ENCODE peak calls at places on chromosomes 5 and 9, in four cellular contexts. U is HepG2, F is K562, L is GM12878. M is an unnamed sample.

GRCh38 chr9:88991066-88992030 is at the start of gene S1PR3:
- DNase-seq in U (no peak), F (peak), L (no peak), M (peak)

GRCh38 chr5:11497651-11498050 is 406.6 kb downstream of the CTNND2 start:
- DNase-seq in L (no peak), U (no peak), F (no peak), M (no peak)

GRCh38 chr5:57383093-57383861 is 99.3 kb downstream of the ACTBL2 start:
- DNase-seq in U (peak), L (no peak), F (peak), M (peak)

GRCh38 chr5:9534881-9535517 is 10.9 kb downstream of the SEMA5A start:
- DNase-seq in F (no peak), U (no peak), L (no peak), M (no peak)

GRCh38 chr9:79570449-79571308 is 1.1 kb upstream of the TLE4 start:
- DNase-seq in L (no peak), U (no peak), F (peak), M (peak)

GRCh38 chr5:40687316-40687715 is 7.6 kb downstream of the PTGER4 start:
- DNase-seq in F (no peak), L (no peak), U (no peak), M (no peak)

GRCh38 chr9:98926016-98926415 is 17.7 kb upstream of the COL15A1 start:
- DNase-seq in F (no peak), U (no peak), L (no peak), M (no peak)

GRCh38 chr5:39892708-39893107 is 467.9 kb upstream of the DAB2 start:
- DNase-seq in U (no peak), F (no peak), L (no peak), M (no peak)

GRCh38 chr9:128384801-128385492 is 13.8 kb downstream of the URM1 start:
- DNase-seq in L (no peak), U (no peak), F (no peak), M (no peak)

GRCh38 chr9:34437006-34437925 is 21.1 kb downstream of the FAM219A start:
- DNase-seq in F (peak), U (peak), L (peak), M (peak)

GRCh38 chr5:111364992-111365391 is 140.8 kb downstream of the CAMK4 start:
- DNase-seq in L (no peak), F (no peak), U (no peak), M (no peak)

GRCh38 chr9:132125944-132126720 is 35.7 kb upstream of the NTNG2 start:
- DNase-seq in F (no peak), U (no peak), L (no peak), M (no peak)

GRCh38 chr9:124946167-124946566 is 5.3 kb upstream of the GOLGA1 start:
- DNase-seq in F (no peak), L (no peak), U (no peak), M (no peak)

GRCh38 chr9:35733109-35733541 is 659 bp downstream of the CREB3 start:
- DNase-seq in U (peak), L (no peak), F (peak), M (peak)

GRCh38 chr9:121599186-121599871 is 52.1 kb upstream of the DAB2IP start:
- DNase-seq in U (peak), F (no peak), L (no peak), M (peak)

GRCh38 chr9:5025416-5025815 is 40.3 kb downstream of the JAK2 start:
- DNase-seq in F (no peak), U (no peak), L (no peak), M (no peak)

GRCh38 chr9:134057311-134057665 is 10.5 kb downstream of the BRD3 start:
- DNase-seq in U (no peak), L (no peak), F (no peak), M (no peak)

GRCh38 chr9:110050925-110051355 is 157.0 kb downstream of the C9orf152 start:
- DNase-seq in U (no peak), L (no peak), F (no peak), M (no peak)

GRCh38 chr5:38249286-38249685 is 9.1 kb upstream of the EGFLAM start:
- DNase-seq in U (no peak), L (no peak), F (no peak), M (no peak)

GRCh38 chr5:38250752-38251448 is 7.5 kb upstream of the EGFLAM start:
- DNase-seq in L (no peak), F (no peak), U (no peak), M (no peak)

GRCh38 chr5:38253759-38254158 is 4.6 kb upstream of the EGFLAM start:
- DNase-seq in F (no peak), U (no peak), L (no peak), M (no peak)

DNA sequence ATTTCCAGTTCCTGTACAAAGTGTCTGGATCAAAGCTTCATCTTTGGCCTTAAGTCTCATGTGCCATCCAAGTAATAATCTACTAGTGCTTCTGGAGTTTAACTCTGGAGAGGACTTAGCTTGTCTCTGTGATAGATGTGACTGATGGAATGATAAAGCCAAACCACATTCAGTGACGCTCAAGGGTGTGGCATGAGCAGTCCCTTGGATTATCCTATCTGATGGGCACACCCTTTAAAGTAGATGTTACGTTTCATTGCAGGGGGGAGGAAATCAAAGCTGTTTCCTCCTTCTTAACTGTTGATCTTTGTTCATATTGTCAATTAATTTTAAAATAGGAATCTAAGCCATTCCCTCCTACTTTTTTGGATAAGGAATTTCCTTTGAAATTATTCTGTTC is 8.5 kb upstream of the EGFLAM start:
- DNase-seq in U (no peak), F (no peak), L (no peak), M (no peak)
- TF ChIP-seq TARDBP in U (no peak), F (no peak), L (no peak), M (no peak)

GRCh38 chr5:106331415-106331814 is 1339.3 kb downstream of the EFNA5 start:
- DNase-seq in L (no peak), F (no peak), U (no peak), M (no peak)
- TF ChIP-seq SP1 in L (no peak), F (no peak), U (no peak), M (no peak)

DNA sequence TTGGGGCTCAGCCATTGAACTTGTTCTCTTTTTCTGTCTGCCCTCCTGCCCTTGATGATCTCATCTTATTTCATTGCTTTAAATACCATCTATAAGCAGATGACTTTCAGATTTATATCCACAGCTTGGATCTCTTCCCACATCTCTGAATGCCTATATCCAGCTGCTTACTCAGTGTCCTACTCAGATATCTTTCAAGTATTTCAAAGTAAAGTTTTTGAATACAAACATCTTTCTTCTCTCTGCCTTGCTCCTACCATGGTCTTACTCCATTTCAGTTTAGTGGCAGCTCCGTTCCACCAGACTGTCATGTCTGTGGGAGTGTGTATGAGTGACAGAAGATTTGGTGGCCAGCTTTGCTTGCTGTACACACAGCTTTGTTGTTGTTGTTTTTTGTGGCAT is 59.7 kb downstream of the ERBIN start:
- DNase-seq in U (no peak), L (no peak), F (no peak), M (no peak)
- TF ChIP-seq TARDBP in U (no peak), L (no peak), F (no peak), M (no peak)

GRCh38 chr5:157269165-157269671 is 3.3 kb downstream of the CYFIP2 start:
- DNase-seq in L (no peak), F (no peak), U (no peak), M (no peak)

GRCh38 chr5:157266286-157267007 is 524 bp downstream of the CYFIP2 start:
- DNase-seq in L (no peak), U (no peak), F (no peak), M (no peak)

GRCh38 chr5:157269763-157270272 is 3.9 kb downstream of the CYFIP2 start:
- DNase-seq in U (no peak), L (no peak), F (no peak), M (no peak)

GRCh38 chr5:157267025-157267424 is 1.1 kb downstream of the CYFIP2 start:
- DNase-seq in L (no peak), U (no peak), F (no peak), M (no peak)

GRCh38 chr5:157267766-157268480 is 2.0 kb downstream of the CYFIP2 start:
- DNase-seq in L (no peak), U (no peak), F (no peak), M (no peak)
- TF ChIP-seq SP1 in L (no peak), U (no peak), F (no peak), M (no peak)

GRCh38 chr9:4009006-4009511 is 290.8 kb downstream of the GLIS3 start:
- DNase-seq in F (no peak), U (no peak), L (no peak), M (no peak)
- TF ChIP-seq TARDBP in F (no peak), U (no peak), L (no peak), M (no peak)

DNA sequence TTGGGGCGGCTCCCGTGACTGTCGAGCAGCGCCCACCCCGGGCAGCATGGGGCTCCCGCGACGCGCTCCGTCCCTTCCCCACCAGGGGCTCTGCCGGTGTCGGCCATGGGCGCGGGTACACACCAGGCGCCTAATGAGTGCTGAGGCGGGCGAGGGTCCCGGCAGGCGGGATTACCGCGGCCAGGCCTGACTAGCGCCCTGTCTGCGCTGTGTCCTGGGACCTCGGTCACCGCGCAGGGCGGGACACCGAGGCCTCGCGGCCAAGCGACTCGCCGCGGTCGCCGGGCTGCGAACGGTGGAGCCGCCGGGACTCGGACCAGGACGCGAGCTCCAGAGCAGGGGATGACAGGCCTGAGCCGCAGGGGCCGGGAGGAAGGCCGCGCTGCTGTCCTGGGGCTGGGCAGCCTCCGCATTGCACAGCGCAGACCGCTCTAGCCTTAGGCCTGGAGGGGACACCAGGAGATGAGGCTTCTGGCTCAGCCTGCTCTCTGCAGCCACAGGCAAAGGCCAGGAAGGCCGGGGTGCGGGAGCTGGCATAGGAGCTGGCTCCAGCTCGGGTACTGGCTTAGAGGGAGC is 14.1 kb downstream of the LCN10 start:
- DNase-seq in F (no peak), L (no peak), U (no peak), M (peak)
- TF ChIP-seq SP1 in F (no peak), L (no peak), U (no peak), M (no peak)

GRCh38 chr5:76926329-76927105 is 26.3 kb upstream of the CRHBP start:
- DNase-seq in L (no peak), F (no peak), U (no peak), M (no peak)
- TF ChIP-seq TARDBP in L (no peak), F (no peak), U (no peak), M (no peak)

DNA sequence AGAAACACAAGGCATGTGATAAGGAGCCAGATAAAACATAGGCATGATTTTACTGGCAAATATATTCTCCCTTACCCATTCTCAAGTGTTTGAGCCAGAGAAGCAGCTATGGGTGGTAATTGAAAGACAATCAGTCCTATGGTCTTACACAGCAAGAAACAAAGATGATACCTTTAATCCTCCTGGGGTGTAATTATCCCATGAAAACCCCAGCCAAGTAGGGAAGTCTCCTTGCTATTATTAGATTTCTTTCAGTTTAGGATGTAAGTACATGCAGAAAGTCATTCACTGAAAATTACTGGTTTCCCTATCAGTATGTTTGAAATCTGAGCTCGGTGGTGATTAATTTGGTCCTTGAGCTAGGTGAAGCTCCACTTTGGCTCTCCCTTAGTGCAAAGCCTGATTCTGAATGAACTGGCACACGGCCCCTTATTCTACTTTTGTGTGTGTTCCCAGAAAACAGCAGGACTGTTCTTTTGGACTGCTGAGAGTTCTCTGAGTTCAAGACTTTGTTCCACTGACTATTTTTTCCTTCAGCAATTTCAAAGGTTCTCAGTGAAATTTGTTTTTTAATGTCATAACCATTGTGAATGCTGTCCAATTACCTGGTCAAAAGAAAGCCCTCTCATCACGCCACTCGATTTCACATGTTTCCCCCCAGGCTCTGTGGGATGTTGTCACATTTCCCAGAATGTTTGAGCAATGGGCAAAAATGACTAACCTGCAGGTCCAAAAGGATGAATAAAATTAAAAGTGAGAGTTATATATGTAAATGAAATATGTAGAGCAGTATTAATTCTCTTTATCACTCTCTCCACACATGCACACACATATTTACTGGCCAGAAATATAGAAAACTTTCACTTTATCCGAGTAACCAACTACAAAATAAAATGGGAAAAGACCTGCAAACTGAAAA is 343.0 kb downstream of the RAB3C start:
- DNase-seq in F (no peak), L (no peak), U (no peak), M (no peak)
- TF ChIP-seq SP1 in F (no peak), L (no peak), U (no peak), M (no peak)

DNA sequence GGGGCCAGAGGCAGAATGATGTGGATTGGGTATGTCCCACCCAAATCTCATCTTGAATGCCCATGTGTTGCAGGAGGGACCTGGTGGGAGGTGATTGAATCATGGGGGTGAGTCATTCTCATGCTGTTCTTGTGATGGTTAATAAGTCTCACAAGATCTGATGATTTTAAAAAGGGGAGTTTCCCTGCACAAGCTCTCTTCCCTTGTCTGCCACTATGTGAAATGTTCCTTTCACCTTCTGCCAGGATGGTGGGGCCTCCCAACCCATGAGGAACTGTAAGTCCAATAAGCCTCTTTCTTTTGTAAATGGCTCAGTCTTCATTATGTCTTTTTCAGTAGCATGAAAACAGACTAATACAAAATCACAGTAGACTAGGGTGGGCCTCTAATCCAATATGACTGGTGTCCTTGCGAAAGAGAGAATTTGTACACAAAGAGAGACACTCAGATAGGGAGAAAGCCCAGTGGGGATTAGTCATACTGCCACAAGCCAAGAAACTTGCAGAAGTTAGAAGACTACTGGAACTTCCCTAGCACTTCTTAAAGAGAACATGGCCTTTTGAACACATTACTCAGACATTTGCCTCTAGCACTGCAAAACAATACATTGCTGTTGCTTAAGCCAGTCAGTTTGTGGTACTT is 68.4 kb downstream of the ANXA1 start:
- DNase-seq in L (peak), U (no peak), F (no peak), M (no peak)
- TF ChIP-seq TARDBP in L (no peak), U (no peak), F (no peak), M (no peak)

GRCh38 chr9:85427749-85428148 is 314.0 kb downstream of the AGTPBP1 start:
- DNase-seq in L (no peak), U (no peak), F (no peak), M (no peak)

GRCh38 chr9:85431396-85432102 is 310.2 kb downstream of the AGTPBP1 start:
- DNase-seq in U (no peak), L (no peak), F (no peak), M (no peak)

GRCh38 chr9:85430659-85431370 is 310.9 kb downstream of the AGTPBP1 start:
- DNase-seq in F (no peak), L (no peak), U (no peak), M (peak)

GRCh38 chr9:85432599-85432998 is 309.2 kb downstream of the AGTPBP1 start:
- DNase-seq in F (no peak), L (no peak), U (no peak), M (no peak)

GRCh38 chr9:85433046-85433445 is 308.7 kb downstream of the AGTPBP1 start:
- DNase-seq in L (no peak), U (no peak), F (no peak), M (no peak)
- TF ChIP-seq SP1 in L (no peak), U (no peak), F (no peak), M (no peak)

M was measured in HEK293T.